ENCODE peak calls at places on chromosomes 13 and 19, in nine cellular contexts. F, O, U, N, J, K, W, Y and B are unnamed samples.

GRCh38 chr13:91398413-91399188 is at the start of gene GPC5:
- DNase-seq in F (no peak), O (peak; percentile 91), U (peak; percentile 47), N (peak; percentile 83), J (peak; percentile 85), K (peak; percentile 50), W (peak; percentile 25), Y (peak; percentile 83), B (peak; percentile 88)

GRCh38 chr13:80685942-80686341 is 345.0 kb upstream of the SPRY2 start:
- DNase-seq in F (no peak), O (no peak), U (no peak), N (no peak), J (no peak), K (no peak), W (no peak), Y (no peak), B (no peak)

GRCh38 chr13:26323127-26323526 is 69.2 kb downstream of the CDK8 start:
- DNase-seq in F (no peak), O (no peak), U (no peak), N (no peak), J (no peak), K (no peak), W (no peak), Y (no peak), B (no peak)

GRCh38 chr19:6048348-6048747 is 62.0 kb downstream of the RFX2 start:
- DNase-seq in F (no peak), O (no peak), U (no peak), N (no peak), J (no peak), K (no peak), W (no peak), Y (no peak), B (no peak)

GRCh38 chr19:52114691-52115090 is 19.1 kb upstream of the ZNF841 start:
- DNase-seq in F (no peak), O (no peak), U (no peak), N (no peak), J (no peak), K (no peak), W (no peak), Y (no peak), B (no peak)

GRCh38 chr13:33109801-33110200 is 93.6 kb downstream of the KL start:
- DNase-seq in F (no peak), O (no peak), U (no peak), N (no peak), J (no peak), K (no peak), W (no peak), Y (no peak), B (no peak)

GRCh38 chr19:44890366-44891015 is 563 bp upstream of the TOMM40 start:
- DNase-seq in F (peak; percentile 100), O (peak; percentile 100), U (no peak), N (no peak), J (no peak), K (peak; percentile 100), W (peak; percentile 99), Y (peak; percentile 100), B (peak; percentile 99)

GRCh38 chr19:10074153-10074552 is 12.0 kb upstream of the SHFL start:
- DNase-seq in F (peak; percentile 8), O (no peak), U (no peak), N (no peak), J (no peak), K (no peak), W (no peak), Y (peak; percentile 36), B (peak; percentile 23)

GRCh38 chr19:23779645-23780044 is 21.0 kb upstream of the ZNF681 start:
- DNase-seq in F (no peak), O (no peak), U (no peak), N (no peak), J (no peak), K (no peak), W (no peak), Y (no peak), B (no peak)

GRCh38 chr13:32164622-32165268 is 133.2 kb downstream of the FRY start:
- DNase-seq in F (peak; percentile 66), O (no peak), U (no peak), N (no peak), J (no peak), K (peak; percentile 62), W (peak; percentile 59), Y (peak; percentile 3), B (peak; percentile 72)

GRCh38 chr19:57338798-57339378 is 12.2 kb upstream of the ZNF304 start:
- DNase-seq in F (no peak), O (no peak), U (no peak), N (no peak), J (no peak), K (no peak), W (no peak), Y (no peak), B (peak; percentile 31)

GRCh38 chr13:85332595-85332994 is 466.6 kb downstream of the SLITRK6 start:
- DNase-seq in F (no peak), O (no peak), U (no peak), N (no peak), J (no peak), K (no peak), W (no peak), Y (no peak), B (no peak)